ENCODE peak calls at places on chromosome 20, in four cellular contexts. One of them, this sample, is unnamed.

GRCh38 chr20:53865905-53866786 is 204.2 kb downstream of the BCAS1 start:
- DNase-seq in EL: peak
- DNase-seq in fibroblast of villous mesenchyme: peak
- DNase-seq in skeletal muscle cell: no peak
- DNase-seq in this sample: peak

GRCh38 chr20:52200870-52201269 is 9.3 kb upstream of the ZFP64 start:
- DNase-seq in EL: no peak
- DNase-seq in fibroblast of villous mesenchyme: no peak
- DNase-seq in skeletal muscle cell: peak
- DNase-seq in this sample: no peak

GRCh38 chr20:4064118-4064962 is 49.0 kb upstream of the RNF24 start:
- DNase-seq in EL: peak
- DNase-seq in fibroblast of villous mesenchyme: peak
- DNase-seq in skeletal muscle cell: peak
- DNase-seq in this sample: peak

GRCh38 chr20:32480361-32481199 is 104.6 kb downstream of the NOL4L start:
- DNase-seq in EL: no peak
- DNase-seq in fibroblast of villous mesenchyme: no peak
- DNase-seq in skeletal muscle cell: no peak
- DNase-seq in this sample: no peak

GRCh38 chr20:16806886-16807285 is 58.7 kb downstream of the OTOR start:
- DNase-seq in EL: no peak
- DNase-seq in fibroblast of villous mesenchyme: no peak
- DNase-seq in skeletal muscle cell: no peak
- DNase-seq in this sample: no peak

GRCh38 chr20:25054995-25055629 is 2.8 kb downstream of the ACSS1 start:
- DNase-seq in EL: peak
- DNase-seq in fibroblast of villous mesenchyme: peak
- DNase-seq in skeletal muscle cell: no peak
- DNase-seq in this sample: no peak

GRCh38 chr20:34222208-34222607 is 19.0 kb upstream of the ASIP start:
- DNase-seq in EL: peak
- DNase-seq in fibroblast of villous mesenchyme: peak
- DNase-seq in skeletal muscle cell: peak
- DNase-seq in this sample: peak

GRCh38 chr20:25052255-25053206 is 5.4 kb downstream of the ACSS1 start:
- DNase-seq in EL: peak
- DNase-seq in fibroblast of villous mesenchyme: peak
- DNase-seq in skeletal muscle cell: no peak
- DNase-seq in this sample: no peak

GRCh38 chr20:46983466-46983865 is 88.8 kb downstream of the EYA2 start:
- DNase-seq in EL: no peak
- DNase-seq in fibroblast of villous mesenchyme: no peak
- DNase-seq in skeletal muscle cell: no peak
- DNase-seq in this sample: no peak

GRCh38 chr20:48212806-48213509 is 427.7 kb upstream of the SULF2 start:
- DNase-seq in EL: no peak
- DNase-seq in fibroblast of villous mesenchyme: no peak
- DNase-seq in skeletal muscle cell: no peak
- DNase-seq in this sample: no peak

GRCh38 chr20:52204136-52204535 is 12.6 kb upstream of the ZFP64 start:
- DNase-seq in EL: peak
- DNase-seq in fibroblast of villous mesenchyme: no peak
- DNase-seq in skeletal muscle cell: no peak
- DNase-seq in this sample: no peak

GRCh38 chr20:9179193-9179802 is 110.4 kb downstream of the PLCB4 start:
- DNase-seq in EL: peak
- DNase-seq in fibroblast of villous mesenchyme: no peak
- DNase-seq in skeletal muscle cell: no peak
- DNase-seq in this sample: no peak

GRCh38 chr20:31856516-31856915 is 11.1 kb upstream of the FOXS1 start:
- DNase-seq in EL: no peak
- DNase-seq in fibroblast of villous mesenchyme: no peak
- DNase-seq in skeletal muscle cell: no peak
- DNase-seq in this sample: no peak

GRCh38 chr20:37907677-37908397 is 4.9 kb downstream of the VSTM2L start:
- DNase-seq in EL: peak
- DNase-seq in fibroblast of villous mesenchyme: peak
- DNase-seq in skeletal muscle cell: peak
- DNase-seq in this sample: no peak

GRCh38 chr20:32727663-32728062 is 15.6 kb downstream of the COMMD7 start:
- DNase-seq in EL: peak
- DNase-seq in fibroblast of villous mesenchyme: peak
- DNase-seq in skeletal muscle cell: peak
- DNase-seq in this sample: no peak

GRCh38 chr20:49610701-49611538 is 43.0 kb upstream of the PTGIS start:
- DNase-seq in EL: peak
- DNase-seq in fibroblast of villous mesenchyme: peak
- DNase-seq in skeletal muscle cell: no peak
- DNase-seq in this sample: peak

GRCh38 chr20:41309817-41310216 is 7.7 kb downstream of the ZHX3 start:
- DNase-seq in EL: peak
- DNase-seq in fibroblast of villous mesenchyme: peak
- DNase-seq in skeletal muscle cell: peak
- DNase-seq in this sample: no peak

GRCh38 chr20:57620999-57621398 is 773 bp upstream of the ZBP1 start:
- DNase-seq in EL: no peak
- DNase-seq in fibroblast of villous mesenchyme: no peak
- DNase-seq in skeletal muscle cell: no peak
- DNase-seq in this sample: no peak

GRCh38 chr20:50192364-50193168 is 1.9 kb downstream of the CEBPB start:
- DNase-seq in EL: peak
- DNase-seq in fibroblast of villous mesenchyme: peak
- DNase-seq in skeletal muscle cell: peak
- DNase-seq in this sample: peak

GRCh38 chr20:50625986-50626677 is 65.2 kb downstream of the RIPOR3 start:
- DNase-seq in EL: peak
- DNase-seq in fibroblast of villous mesenchyme: peak
- DNase-seq in skeletal muscle cell: no peak
- DNase-seq in this sample: no peak

GRCh38 chr20:41100001-41100480 is 37.3 kb upstream of the PLCG1 start:
- DNase-seq in EL: peak
- DNase-seq in fibroblast of villous mesenchyme: no peak
- DNase-seq in skeletal muscle cell: no peak
- DNase-seq in this sample: no peak

GRCh38 chr20:50333856-50334255 is 143.2 kb downstream of the CEBPB start:
- DNase-seq in EL: no peak
- DNase-seq in fibroblast of villous mesenchyme: peak
- DNase-seq in skeletal muscle cell: peak
- DNase-seq in this sample: no peak

GRCh38 chr20:5947276-5947675 is 3.1 kb downstream of the TRMT6 start:
- DNase-seq in EL: no peak
- DNase-seq in fibroblast of villous mesenchyme: no peak
- DNase-seq in skeletal muscle cell: peak
- DNase-seq in this sample: no peak

GRCh38 chr20:23362392-23363256 is 642 bp downstream of the GZF1 start:
- DNase-seq in EL: peak
- DNase-seq in fibroblast of villous mesenchyme: peak
- DNase-seq in skeletal muscle cell: no peak
- DNase-seq in this sample: peak

GRCh38 chr20:43655937-43656336 is 11.0 kb upstream of the MYBL2 start:
- DNase-seq in EL: no peak
- DNase-seq in fibroblast of villous mesenchyme: no peak
- DNase-seq in skeletal muscle cell: no peak
- DNase-seq in this sample: no peak

GRCh38 chr20:58481541-58482021 is 33.6 kb downstream of the APCDD1L start:
- DNase-seq in EL: peak
- DNase-seq in fibroblast of villous mesenchyme: peak
- DNase-seq in skeletal muscle cell: no peak
- DNase-seq in this sample: peak

GRCh38 chr20:39851459-39851858 is 837.6 kb downstream of the MAFB start:
- DNase-seq in EL: peak
- DNase-seq in fibroblast of villous mesenchyme: peak
- DNase-seq in skeletal muscle cell: no peak
- DNase-seq in this sample: no peak

GRCh38 chr20:2820084-2820895 is 4.1 kb downstream of the TMEM239 start:
- DNase-seq in EL: peak
- DNase-seq in fibroblast of villous mesenchyme: peak
- DNase-seq in skeletal muscle cell: peak
- DNase-seq in this sample: no peak

GRCh38 chr20:45059022-45059728 is 41.8 kb downstream of the KCNS1 start:
- DNase-seq in EL: peak
- DNase-seq in fibroblast of villous mesenchyme: peak
- DNase-seq in skeletal muscle cell: no peak
- DNase-seq in this sample: no peak

GRCh38 chr20:910132-910839 is 5.8 kb downstream of the ANGPT4 start:
- DNase-seq in EL: peak
- DNase-seq in fibroblast of villous mesenchyme: no peak
- DNase-seq in skeletal muscle cell: no peak
- DNase-seq in this sample: no peak

GRCh38 chr20:47079047-47079446 is 184.4 kb downstream of the EYA2 start:
- DNase-seq in EL: no peak
- DNase-seq in fibroblast of villous mesenchyme: no peak
- DNase-seq in skeletal muscle cell: no peak
- DNase-seq in this sample: no peak

GRCh38 chr20:33602826-33603590 is 59.1 kb upstream of the C20orf144 start:
- DNase-seq in EL: no peak
- DNase-seq in fibroblast of villous mesenchyme: peak
- DNase-seq in skeletal muscle cell: no peak
- DNase-seq in this sample: no peak